ENCODE peak calls at places on chromosomes 4 and X, in four cellular contexts. Y is IMR-90, V is K562, D is GM12878. S is an unnamed sample.

GRCh38 chr4:57051100-57051499 is 59.1 kb downstream of the IGFBP7 start:
- DNase-seq in D (no peak), V (no peak), Y (peak; percentile 24), S (no peak)

GRCh38 chr4:185566972-185567749 is 31.9 kb upstream of the PDLIM3 start:
- DNase-seq in V (no peak), D (no peak), Y (peak; percentile 90), S (no peak)

GRCh38 chr4:75892508-75892907 is 9.7 kb downstream of the PPEF2 start:
- DNase-seq in D (no peak), Y (no peak), V (peak; percentile 57), S (no peak)

GRCh38 chrX:153726286-153727107 is 1.8 kb downstream of the ABCD1 start:
- DNase-seq in D (peak; percentile 48), Y (peak; percentile 52), V (peak; percentile 64), S (peak; percentile 38)

GRCh38 chrX:132482632-132483031 is 6.2 kb downstream of the MBNL3 start:
- DNase-seq in V (no peak), D (no peak), Y (no peak), S (no peak)

GRCh38 chrX:19513383-19513782 is 1.9 kb downstream of the MAP3K15 start:
- DNase-seq in V (no peak), Y (peak; percentile 4), D (no peak), S (no peak)

GRCh38 chr4:126834854-126835253 is 797.9 kb upstream of the INTU start:
- DNase-seq in V (no peak), Y (no peak), D (no peak), S (no peak)

GRCh38 chr4:166169111-166169510 is 296.1 kb downstream of the TLL1 start:
- DNase-seq in Y (no peak), V (no peak), D (no peak), S (peak; percentile 48)

GRCh38 chrX:44152867-44153266 is 179.7 kb upstream of the NDP start:
- DNase-seq in D (no peak), Y (peak; percentile 2), V (no peak), S (no peak)

GRCh38 chrX:264634-265455 is 16.3 kb upstream of the PLCXD1 start:
- DNase-seq in V (no peak), Y (no peak), D (no peak), S (no peak)

GRCh38 chr4:89765966-89766365 is 71.0 kb downstream of the SNCA start:
- DNase-seq in D (no peak), Y (peak; percentile 63), V (no peak), S (no peak)

GRCh38 chr4:53654300-53654758 is 63.0 kb upstream of the LNX1 start:
- DNase-seq in Y (peak; percentile 43), V (no peak), D (peak; percentile 58), S (no peak)

GRCh38 chr4:10100734-10101216 is 15.8 kb downstream of the WDR1 start:
- DNase-seq in V (no peak), D (no peak), Y (no peak), S (no peak)

GRCh38 chr4:10098770-10099139 is 17.8 kb downstream of the WDR1 start:
- DNase-seq in V (no peak), D (no peak), Y (peak; percentile 80), S (no peak)

GRCh38 chr4:10097906-10098769 is 18.5 kb downstream of the WDR1 start:
- DNase-seq in D (no peak), Y (no peak), V (no peak), S (no peak)

GRCh38 chr4:10101559-10102192 is 14.9 kb downstream of the WDR1 start:
- DNase-seq in Y (no peak), V (no peak), D (no peak), S (no peak)

DNA sequence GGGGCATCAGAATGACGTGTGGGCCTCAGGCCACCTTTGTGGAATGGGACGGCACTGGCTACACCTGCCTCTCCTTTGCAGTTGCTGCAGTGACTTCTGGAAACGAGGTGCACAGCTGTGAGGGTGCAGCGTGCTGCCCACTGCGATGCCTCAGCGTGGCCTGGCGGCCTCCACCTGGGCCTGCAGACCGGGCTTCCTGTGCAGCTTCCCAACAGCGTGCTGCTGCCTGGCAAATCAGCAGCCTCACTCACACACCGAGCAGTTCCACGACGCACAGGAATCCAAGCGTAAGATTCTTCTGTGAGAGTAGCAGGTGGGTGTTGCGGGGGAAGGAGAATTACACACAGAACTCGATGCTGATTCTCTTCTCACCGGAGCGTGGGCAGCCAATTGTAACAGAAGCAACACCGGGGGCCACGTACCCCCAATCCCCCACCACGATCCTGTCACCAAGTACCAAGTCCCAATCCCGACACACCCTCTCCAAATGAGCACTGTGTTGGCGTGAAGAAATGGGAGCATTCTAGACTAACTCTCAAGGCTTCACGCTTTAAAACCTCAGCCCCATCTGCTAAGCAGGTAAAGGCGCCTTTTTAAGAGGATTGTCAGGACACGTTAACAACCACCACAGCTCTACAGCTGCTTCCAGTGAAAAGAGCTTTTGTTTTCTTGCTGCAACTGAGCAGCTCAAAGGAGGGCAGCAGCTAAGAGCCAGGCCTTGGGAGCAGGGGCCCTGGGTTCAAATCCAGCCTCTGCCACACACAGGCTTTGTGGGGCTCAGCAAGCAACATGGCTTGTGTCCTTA is 16.9 kb downstream of the WDR1 start:
- DNase-seq in V (no peak), Y (no peak), D (no peak), S (no peak)
- TF ChIP-seq POLR2A in V (no peak), Y (no peak), D (peak; percentile 53), S (no peak)

DNA sequence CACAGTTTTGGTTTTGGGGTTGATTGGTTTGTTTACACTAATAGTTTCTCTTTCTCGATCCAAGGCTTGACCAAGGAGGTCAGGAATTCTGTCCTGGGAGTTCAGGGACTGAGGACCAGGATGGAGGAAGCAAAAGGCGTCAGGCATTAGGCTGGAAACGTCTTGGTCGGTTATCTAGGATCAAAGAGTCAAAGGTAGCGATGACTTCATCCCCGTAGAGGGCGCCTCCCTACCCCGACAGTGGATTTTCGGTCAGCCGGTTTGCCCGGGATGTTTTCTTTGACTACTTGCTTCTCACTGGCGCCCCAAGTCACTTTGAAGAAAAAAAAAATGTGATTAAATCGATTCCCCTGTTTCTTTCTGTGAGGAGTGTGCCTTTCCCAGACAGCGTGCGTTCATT is 985 bp upstream of the FHDC1 start:
- DNase-seq in V (peak; percentile 68), D (no peak), Y (no peak), S (no peak)
- TF ChIP-seq CHD1 in V (no peak), D (no peak), Y (no peak), S (no peak)

DNA sequence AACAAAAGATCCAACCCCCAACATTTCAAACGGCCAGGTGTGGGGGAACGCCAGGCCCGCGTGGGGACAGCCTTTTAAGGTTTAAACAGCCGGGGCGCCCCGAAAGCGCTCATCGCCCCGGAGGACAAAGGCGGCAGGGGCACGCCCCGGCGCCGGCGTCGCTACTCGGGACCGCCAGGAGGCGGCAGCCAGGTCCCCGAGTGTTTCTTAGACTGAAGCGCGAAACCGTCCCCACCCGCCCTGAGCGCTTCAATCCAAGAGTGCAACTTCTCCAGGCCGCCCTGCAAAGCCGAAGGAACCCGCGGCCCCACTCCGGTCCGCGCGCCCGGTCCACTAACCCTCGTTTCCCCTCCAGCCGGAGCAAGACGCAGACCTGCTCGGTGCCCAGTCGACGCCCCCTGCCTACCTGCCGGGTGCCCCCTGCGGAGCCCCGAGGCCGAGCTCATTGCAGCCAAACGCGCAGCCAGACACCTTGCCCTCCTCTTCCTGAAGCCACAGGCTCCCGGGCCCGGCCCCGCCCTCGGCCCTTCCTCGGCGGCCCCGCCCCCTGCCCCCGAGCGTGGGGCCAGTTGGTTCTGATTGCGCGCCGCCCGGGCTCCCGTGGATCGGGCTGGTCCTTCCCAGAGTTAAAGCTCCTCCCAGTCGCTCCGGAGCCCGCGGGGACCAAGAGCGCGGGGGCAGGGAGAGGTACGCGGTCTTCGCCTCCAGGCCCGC is at the start of gene CASP6:
- DNase-seq in D (peak; percentile 41), V (peak; percentile 85), Y (peak; percentile 66), S (peak; percentile 90)
- TF ChIP-seq POLR2A in D (peak; percentile 73), V (peak; percentile 81), Y (no peak), S (peak; percentile 91)

GRCh38 chr4:109332926-109333464 is 30.5 kb upstream of the COL25A1 start:
- DNase-seq in D (no peak), V (peak; percentile 17), Y (no peak), S (peak; percentile 86)
- TF ChIP-seq CHD1 in D (no peak), V (no peak), Y (no peak), S (no peak)

DNA sequence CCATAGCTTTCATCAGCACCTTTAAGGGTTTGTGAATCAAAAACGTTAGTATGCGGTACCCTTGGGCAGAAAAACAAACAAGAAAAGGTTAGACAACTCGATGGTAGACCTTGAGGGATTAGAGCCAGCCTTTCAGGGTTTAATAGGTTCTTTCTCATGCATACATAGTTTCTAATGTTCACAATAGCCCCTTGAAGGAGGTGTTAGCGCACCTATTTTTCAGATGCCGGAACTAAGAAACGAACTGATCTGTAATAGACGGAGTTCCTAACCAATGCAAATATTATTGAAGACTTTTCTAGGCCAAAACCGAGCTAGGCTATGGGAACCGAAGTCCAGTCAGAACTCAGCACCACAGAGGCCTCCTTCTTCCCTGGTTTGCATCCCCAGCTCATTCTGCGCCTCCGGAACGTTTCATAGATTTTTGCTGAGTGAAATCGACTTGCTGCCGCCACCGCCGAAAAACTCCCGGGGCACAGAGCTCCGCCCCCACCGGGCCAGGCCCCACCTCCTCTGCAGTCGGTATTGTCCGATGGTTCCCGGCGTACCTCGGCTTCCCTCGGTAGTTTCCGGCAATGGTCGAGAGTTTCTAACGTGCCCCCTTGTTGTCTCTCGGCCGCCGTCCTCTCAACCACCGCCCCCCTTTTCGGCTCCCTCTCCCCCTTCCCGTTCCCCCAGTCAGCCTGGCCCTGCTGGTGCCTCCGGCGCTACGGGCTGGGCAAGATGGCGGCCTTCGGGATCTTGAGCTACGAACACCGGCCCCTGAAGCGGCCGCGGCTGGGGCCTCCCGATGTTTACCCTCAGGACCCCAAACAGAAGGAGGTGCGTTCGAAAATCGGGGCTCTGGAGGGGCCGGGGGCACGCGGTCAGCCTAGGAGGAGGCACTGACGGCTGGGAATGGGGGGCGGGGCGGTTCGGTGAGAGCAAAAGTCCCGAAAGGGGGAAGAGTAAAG is at the start of gene MED12:
- DNase-seq in Y (peak; percentile 75), D (peak; percentile 52), V (peak; percentile 89), S (peak; percentile 86)
- TF ChIP-seq POLR2A in Y (peak; percentile 15), D (peak; percentile 67), V (peak; percentile 75), S (no peak)